ENCODE peak calls at places on chromosome 11, in nine cellular contexts. K is stomach; T is heart right ventricle; U is hepatocyte; P is body of pancreas; W is CD8-positive, alpha-beta T cell; M is spleen; C is psoas muscle; V is PC-3. I is an unnamed sample. For H3K27me3 and H3K4me1, the result is how much of the 10 kb centered on the place peaks cover.

GRCh38 chr11:93525601-93526000 is 17.6 kb downstream of the SMCO4 start:
- DNase-seq in M (no peak), P (no peak), W (no peak), T (no peak), U (peak), K (no peak), V (no peak), C (peak), I (no peak)

GRCh38 chr11:61701298-61701993 is 21.3 kb downstream of the DAGLA start:
- DNase-seq in C (peak), T (no peak), U (no peak), V (peak), W (no peak), M (no peak), K (no peak), P (peak), I (no peak)

GRCh38 chr11:8779107-8779506 is 96.5 kb downstream of the RPL27A start:
- DNase-seq in V (no peak), W (no peak), P (no peak), U (no peak), K (peak), T (no peak), M (no peak), C (no peak), I (no peak)

GRCh38 chr11:120168960-120169681 is 31.2 kb upstream of the TRIM29 start:
- DNase-seq in M (peak), V (peak), U (peak), C (peak), K (peak), W (peak), T (peak), P (peak), I (peak)

GRCh38 chr11:8028766-8029165 is 41.6 kb downstream of the EIF3F start:
- DNase-seq in M (peak), P (no peak), U (no peak), V (no peak), C (no peak), K (no peak), W (no peak), T (no peak), I (no peak)

GRCh38 chr11:27882066-27882697 is 181.9 kb upstream of the BDNF start:
- DNase-seq in W (no peak), V (peak), U (no peak), T (no peak), P (no peak), M (no peak), C (no peak), K (no peak), I (no peak)

GRCh38 chr11:116742104-116742503 is 30.7 kb downstream of the BUD13 start:
- DNase-seq in K (no peak), T (no peak), M (no peak), C (no peak), V (no peak), P (no peak), U (no peak), W (no peak), I (no peak)

GRCh38 chr11:61762798-61763197 is 10.4 kb downstream of the MYRF start:
- DNase-seq in W (no peak), P (no peak), V (no peak), K (no peak), C (no peak), U (peak), M (no peak), T (no peak), I (no peak)

GRCh38 chr11:91011503-91011902 is 788.7 kb upstream of the CHORDC1 start:
- DNase-seq in P (no peak), U (no peak), M (no peak), W (no peak), T (no peak), C (no peak), V (no peak), K (no peak), I (no peak)

GRCh38 chr11:131888230-131888826 is 517.9 kb downstream of the NTM start:
- DNase-seq in U (no peak), M (no peak), P (no peak), W (no peak), K (no peak), V (peak), T (no peak), C (no peak), I (no peak)

GRCh38 chr11:112166561-112166960 is 611 bp upstream of the TEX12 start:
- DNase-seq in V (no peak), U (peak), P (no peak), K (no peak), W (no peak), T (no peak), C (no peak), M (no peak), I (no peak)

GRCh38 chr11:44186531-44186930 is 91.1 kb downstream of the EXT2 start:
- DNase-seq in W (no peak), C (no peak), T (no peak), K (no peak), P (no peak), M (no peak), V (no peak), U (no peak), I (no peak)

GRCh38 chr11:86041975-86042378 is 26.9 kb downstream of the PICALM start:
- DNase-seq in K (peak), U (peak), M (no peak), W (peak), V (peak), P (peak), C (no peak), T (peak), I (peak)

GRCh38 chr11:66046901-66047300 is 2.1 kb downstream of the GAL3ST3 start:
- DNase-seq in K (no peak), T (no peak), M (no peak), V (no peak), C (no peak), W (no peak), P (no peak), U (no peak), I (no peak)

GRCh38 chr11:22415481-22415880 is 77.3 kb downstream of the SLC17A6 start:
- DNase-seq in U (no peak), V (no peak), T (no peak), P (no peak), W (no peak), K (no peak), M (no peak), C (no peak), I (no peak)

GRCh38 chr11:69140635-69141034 is 15.1 kb upstream of the SMIM38 start:
- DNase-seq in P (no peak), W (no peak), T (no peak), M (no peak), K (peak), V (no peak), U (no peak), C (no peak), I (no peak)

GRCh38 chr11:86916330-86916729 is 38.9 kb downstream of the FZD4 start:
- DNase-seq in W (no peak), T (peak), K (no peak), V (peak), C (no peak), M (no peak), U (no peak), P (no peak), I (no peak)

GRCh38 chr11:120178441-120179070 is 32.3 kb upstream of the OAF start:
- DNase-seq in P (no peak), U (no peak), M (peak), C (no peak), T (no peak), K (no peak), V (no peak), W (no peak), I (peak)

GRCh38 chr11:78740175-78741161 is 165.8 kb upstream of the NARS2 start:
- DNase-seq in C (no peak), U (no peak), K (no peak), W (no peak), V (no peak), T (no peak), P (no peak), M (no peak), I (no peak)

GRCh38 chr11:134015541-134015940 is 53.3 kb upstream of the JAM3 start:
- DNase-seq in K (no peak), V (no peak), M (no peak), U (no peak), W (no peak), T (peak), P (no peak), C (no peak), I (no peak)

GRCh38 chr11:18321622-18321990 is 334 bp downstream of the HPS5 start:
- DNase-seq in T (no peak), V (peak), W (no peak), P (no peak), C (no peak), U (no peak), M (no peak), K (no peak), I (no peak)

GRCh38 chr11:132531921-132532320 is 1000.4 kb downstream of the OPCML start:
- DNase-seq in T (no peak), C (no peak), M (no peak), P (no peak), V (no peak), W (no peak), U (no peak), K (no peak), I (no peak)

GRCh38 chr11:36450391-36450714 is 59.7 kb downstream of the TRAF6 start:
- DNase-seq in P (no peak), V (no peak), C (no peak), T (no peak), W (no peak), K (no peak), M (no peak), U (no peak), I (no peak)

GRCh38 chr11:6817668-6818067 is 18.2 kb upstream of the OR6A2 start:
- DNase-seq in V (no peak), W (no peak), U (no peak), K (no peak), P (no peak), M (no peak), T (no peak), C (no peak), I (no peak)

GRCh38 chr11:28858076-28858475 is 749.9 kb downstream of the METTL15 start:
- DNase-seq in P (no peak), V (no peak), U (no peak), W (no peak), T (no peak), C (no peak), M (no peak), K (no peak), I (no peak)

GRCh38 chr11:44221992-44222391 is 87.9 kb downstream of the ALX4 start:
- DNase-seq in T (no peak), M (no peak), C (no peak), W (no peak), U (no peak), V (no peak), P (no peak), K (no peak), I (no peak)

GRCh38 chr11:111229604-111230003 is 15.9 kb upstream of the POU2AF2 start:
- DNase-seq in M (no peak), U (no peak), V (no peak), C (no peak), W (no peak), T (no peak), P (no peak), K (no peak), I (no peak)

GRCh38 chr11:36452231-36452630 is 57.8 kb downstream of the TRAF6 start:
- DNase-seq in W (no peak), C (no peak), K (no peak), P (no peak), U (no peak), V (no peak), T (no peak), M (no peak), I (no peak)

GRCh38 chr11:115316682-115317081 is 187.5 kb downstream of the CADM1 start:
- DNase-seq in M (no peak), C (no peak), U (no peak), K (no peak), T (no peak), V (no peak), W (no peak), P (no peak), I (no peak)

GRCh38 chr11:5004429-5005274 is 10.0 kb downstream of the OR51L1 start:
- DNase-seq in M (no peak), K (peak), V (peak), W (no peak), P (peak), T (peak), U (peak), C (no peak), I (peak)

GRCh38 chr11:90134420-90135003 is at the start of gene NAALAD2:
- DNase-seq in K (no peak), C (peak), V (no peak), M (peak), W (no peak), T (peak), P (peak), U (peak), I (peak)

GRCh38 chr11:45852712-45853101 is 5.4 kb downstream of the CRY2 start:
- DNase-seq in T (peak), V (no peak), K (no peak), W (no peak), M (no peak), C (peak), P (no peak), U (no peak), I (no peak)

GRCh38 chr11:76657139-76657823 is 13.3 kb downstream of the LRRC32 start:
- DNase-seq in C (no peak), T (no peak), K (peak), V (no peak), P (no peak), W (no peak), M (no peak), U (no peak), I (no peak)

GRCh38 chr11:134452026-134452848 is 40.2 kb upstream of the B3GAT1 start:
- DNase-seq in C (no peak), M (no peak), P (no peak), T (no peak), V (no peak), W (no peak), U (no peak), K (no peak), I (no peak)

GRCh38 chr11:129813216-129813791 is 2.3 kb upstream of the TMEM45B start:
- DNase-seq in K (no peak), U (no peak), W (no peak), C (no peak), V (no peak), T (no peak), P (no peak), M (no peak), I (no peak)

GRCh38 chr11:23112987-23113886 is 253.0 kb upstream of the CCDC179 start:
- DNase-seq in M (no peak), T (no peak), W (no peak), K (peak), P (peak), U (peak), V (peak), C (no peak), I (no peak)

GRCh38 chr11:12604557-12605105 is 69.6 kb upstream of the TEAD1 start:
- DNase-seq in M (no peak), U (no peak), W (no peak), P (no peak), T (no peak), C (no peak), V (no peak), K (no peak), I (no peak)

GRCh38 chr11:100735949-100736675 is 49.0 kb downstream of the ARHGAP42 start:
- DNase-seq in T (no peak), W (no peak), M (no peak), P (no peak), U (no peak), C (no peak), K (no peak), V (no peak), I (no peak)

GRCh38 chr11:21949741-21950413 is 243.0 kb upstream of the ANO5 start:
- DNase-seq in K (no peak), W (no peak), P (no peak), T (no peak), U (no peak), M (no peak), C (no peak), V (peak), I (no peak)

DNA sequence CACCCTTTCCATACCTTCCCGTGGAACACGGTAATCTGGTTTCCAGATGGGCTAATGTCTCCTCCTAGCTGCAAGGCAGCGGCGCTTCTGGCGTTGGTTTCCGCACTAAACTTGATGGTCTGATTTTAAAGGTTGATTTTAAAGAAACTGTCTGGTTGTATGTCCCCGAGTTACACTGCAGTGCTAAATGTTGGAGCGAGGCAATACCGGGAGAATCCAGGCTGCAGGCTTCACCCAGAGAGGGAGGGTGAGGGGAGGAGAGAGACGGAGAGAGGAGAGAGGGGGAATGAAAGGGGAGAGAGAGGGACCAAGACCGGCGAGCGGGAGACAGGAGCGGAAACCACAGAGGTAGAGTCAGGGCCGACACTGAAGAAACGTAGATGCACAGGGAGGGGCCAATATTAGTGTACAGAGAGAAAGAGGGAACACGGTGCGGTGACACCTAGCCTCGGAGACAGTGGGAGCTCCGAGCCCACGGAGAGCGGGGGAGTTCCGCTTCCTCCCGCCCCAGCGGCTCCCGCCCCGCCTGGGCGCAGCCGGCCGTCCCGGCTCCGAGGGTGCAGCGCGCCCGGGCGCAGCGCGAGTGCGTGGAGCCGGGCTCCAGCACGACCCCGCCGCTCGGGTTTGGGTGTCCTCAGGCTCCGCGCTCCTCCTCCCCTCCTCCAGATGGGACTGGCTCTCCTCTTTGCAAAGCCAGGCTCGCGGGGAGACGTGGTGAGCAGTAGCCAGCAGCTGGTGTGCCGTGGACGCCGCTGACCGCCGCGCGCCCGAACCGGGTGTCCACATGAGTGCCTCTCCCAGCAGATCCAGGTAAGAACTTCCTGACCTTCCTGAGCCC is 71.9 kb upstream of the GRAMD1B start:
- DNase-seq in U (peak), C (peak), K (no peak), M (peak), W (no peak), P (no peak), V (peak), T (no peak), I (no peak)
- H3K27me3 ChIP-seq in U (half or more), C (under half), K (under half), M (under half), W (under half), P (under half), V (half or more), T (under half), I (half or more)

DNA sequence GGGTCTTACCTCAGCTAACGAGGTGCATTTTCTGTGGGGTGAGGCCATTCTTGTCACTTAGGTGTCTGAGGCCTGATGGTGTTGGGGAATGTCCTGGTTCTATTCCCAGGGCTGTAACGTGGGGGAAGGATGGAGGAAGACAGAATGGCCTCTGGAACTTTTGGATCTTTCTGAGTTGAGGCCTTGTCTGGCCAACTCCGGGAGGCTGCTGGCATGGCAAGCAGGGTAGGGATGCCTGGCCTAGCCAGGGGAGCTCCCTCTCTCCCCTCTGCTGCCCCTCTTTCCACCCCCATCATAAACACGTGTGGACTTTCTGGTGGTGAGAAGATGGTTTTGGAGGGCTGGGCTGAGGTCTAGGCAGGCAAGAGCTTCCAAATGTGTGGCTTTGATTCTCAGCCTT is 30.7 kb downstream of the ZBTB16 start:
- DNase-seq in P (no peak), M (no peak), U (no peak), V (no peak), W (no peak), K (no peak), T (no peak), C (peak), I (no peak)
- H3K4me1 ChIP-seq in P (half or more), M (under half), U (under half), V (under half), W (under half), K (half or more), T (half or more), C (half or more), I (under half)

GRCh38 chr11:1038921-1039320 is 2.4 kb upstream of the MUC6 start:
- DNase-seq in P (no peak), T (no peak), K (no peak), M (no peak), V (no peak), W (no peak), C (no peak), U (no peak), I (no peak)
- H3K27me3 ChIP-seq in P (under half), T (half or more), K (under half), M (under half), V (under half), W (under half), C (under half), U (under half), I (half or more)

GRCh38 chr11:47399860-47400812 is 8.3 kb upstream of the SLC39A13 start:
- DNase-seq in U (peak), P (peak), T (no peak), C (peak), K (no peak), V (no peak), M (peak), W (peak), I (no peak)

GRCh38 chr11:47396049-47396320 is 12.4 kb upstream of the SLC39A13 start:
- DNase-seq in V (no peak), T (no peak), K (no peak), C (no peak), M (peak), W (no peak), U (no peak), P (no peak), I (no peak)

GRCh38 chr11:47398011-47398410 is 10.4 kb upstream of the SLC39A13 start:
- DNase-seq in M (peak), C (peak), V (no peak), K (no peak), T (no peak), P (no peak), U (no peak), W (no peak), I (no peak)

GRCh38 chr11:47400813-47401279 is 7.5 kb upstream of the SLC39A13 start:
- DNase-seq in M (peak), V (no peak), P (no peak), K (no peak), C (peak), T (no peak), U (no peak), W (no peak), I (no peak)

DNA sequence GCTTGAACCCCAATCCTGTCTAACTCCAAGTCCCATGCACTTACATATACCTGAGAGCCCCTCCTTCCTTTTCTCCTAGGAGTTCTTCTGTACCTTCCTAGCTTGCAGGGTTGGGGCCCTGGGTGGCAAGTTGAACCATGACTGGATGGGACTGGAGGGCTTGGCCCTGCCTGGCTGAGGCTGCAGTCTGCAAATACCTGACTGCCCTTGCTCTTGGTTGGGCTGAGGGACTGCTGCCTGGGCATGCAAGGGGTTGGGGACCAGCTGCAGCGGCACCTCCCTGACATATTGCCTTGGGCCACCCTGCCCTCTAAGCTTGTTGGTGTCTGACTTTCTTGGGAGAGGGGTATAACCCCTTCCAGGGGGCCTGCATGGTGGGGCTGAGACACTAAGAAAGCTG is 9.8 kb upstream of the SLC39A13 start:
- DNase-seq in T (no peak), P (no peak), M (peak), K (no peak), C (peak), V (no peak), W (no peak), U (no peak), I (no peak)
- H3K4me1 ChIP-seq in T (under half), P (under half), M (half or more), K (under half), C (under half), V (under half), W (under half), U (under half), I (under half)

GRCh38 chr11:19428206-19429001 is 187.7 kb upstream of the E2F8 start:
- DNase-seq in M (no peak), V (peak), P (no peak), U (peak), W (no peak), T (no peak), C (no peak), K (no peak), I (no peak)

GRCh38 chr11:19430346-19431058 is 189.8 kb upstream of the E2F8 start:
- DNase-seq in P (peak), V (no peak), K (no peak), C (no peak), T (no peak), M (no peak), W (no peak), U (no peak), I (no peak)

GRCh38 chr11:19426022-19426718 is 185.4 kb upstream of the E2F8 start:
- DNase-seq in V (no peak), T (no peak), W (no peak), M (no peak), U (no peak), K (no peak), C (no peak), P (no peak), I (no peak)

GRCh38 chr11:19429108-19429760 is 188.5 kb upstream of the E2F8 start:
- DNase-seq in M (no peak), V (no peak), U (no peak), W (no peak), T (no peak), P (peak), C (no peak), K (peak), I (no peak)

GRCh38 chr11:19426719-19427066 is 185.9 kb upstream of the E2F8 start:
- DNase-seq in C (no peak), K (no peak), V (no peak), T (no peak), U (no peak), W (no peak), M (no peak), P (no peak), I (no peak)
- H3K27me3 ChIP-seq in C (under half), K (under half), V (under half), T (under half), U (under half), W (under half), M (under half), P (under half), I (under half)

I was measured in tibial nerve.